ENCODE peak calls at places on chromosomes 7 and 10, in seven cellular contexts. One of them, this sample, is unnamed.

GRCh38 chr7:74280985-74281384 is 8.2 kb upstream of the CLIP2 start:
- DNase-seq in T-cell: no peak
- DNase-seq in RCC 7860: peak
- DNase-seq in Right ventricle myocardium superior: no peak
- DNase-seq in SK-N-DZ: no peak
- DNase-seq in stimulated activated naive B cell treated with anti-CD40 and anti-IgM and Interleukin-4, amounts not matched to agents 10 μg/mL and 1 μg/mL and 100 μg/mL, for 72 hours: no peak
- DNase-seq in mucosa of gallbladder: no peak
- DNase-seq in this sample: no peak

GRCh38 chr7:145957160-145957890 is 159.3 kb upstream of the CNTNAP2 start:
- DNase-seq in T-cell: no peak
- DNase-seq in RCC 7860: no peak
- DNase-seq in Right ventricle myocardium superior: no peak
- DNase-seq in SK-N-DZ: no peak
- DNase-seq in stimulated activated naive B cell treated with anti-CD40 and anti-IgM and Interleukin-4, amounts not matched to agents 10 μg/mL and 1 μg/mL and 100 μg/mL, for 72 hours: no peak
- DNase-seq in mucosa of gallbladder: no peak
- DNase-seq in this sample: no peak

GRCh38 chr7:29987821-29988317 is 1.7 kb downstream of the SCRN1 start:
- DNase-seq in T-cell: no peak
- DNase-seq in RCC 7860: peak
- DNase-seq in Right ventricle myocardium superior: no peak
- DNase-seq in SK-N-DZ: peak
- DNase-seq in stimulated activated naive B cell treated with anti-CD40 and anti-IgM and Interleukin-4, amounts not matched to agents 10 μg/mL and 1 μg/mL and 100 μg/mL, for 72 hours: no peak
- DNase-seq in mucosa of gallbladder: no peak
- DNase-seq in this sample: peak

GRCh38 chr10:114523876-114524275 is 119.6 kb upstream of the AFAP1L2 start:
- DNase-seq in T-cell: no peak
- DNase-seq in RCC 7860: no peak
- DNase-seq in Right ventricle myocardium superior: no peak
- DNase-seq in SK-N-DZ: no peak
- DNase-seq in stimulated activated naive B cell treated with anti-CD40 and anti-IgM and Interleukin-4, amounts not matched to agents 10 μg/mL and 1 μg/mL and 100 μg/mL, for 72 hours: no peak
- DNase-seq in mucosa of gallbladder: no peak
- DNase-seq in this sample: no peak

GRCh38 chr10:122044713-122045112 is 55.8 kb downstream of the TACC2 start:
- DNase-seq in T-cell: no peak
- DNase-seq in RCC 7860: no peak
- DNase-seq in Right ventricle myocardium superior: no peak
- DNase-seq in SK-N-DZ: no peak
- DNase-seq in stimulated activated naive B cell treated with anti-CD40 and anti-IgM and Interleukin-4, amounts not matched to agents 10 μg/mL and 1 μg/mL and 100 μg/mL, for 72 hours: no peak
- DNase-seq in mucosa of gallbladder: peak
- DNase-seq in this sample: no peak

GRCh38 chr7:106384373-106384772 is 99.6 kb upstream of the NAMPT start:
- DNase-seq in T-cell: no peak
- DNase-seq in RCC 7860: no peak
- DNase-seq in Right ventricle myocardium superior: no peak
- DNase-seq in SK-N-DZ: no peak
- DNase-seq in stimulated activated naive B cell treated with anti-CD40 and anti-IgM and Interleukin-4, amounts not matched to agents 10 μg/mL and 1 μg/mL and 100 μg/mL, for 72 hours: no peak
- DNase-seq in mucosa of gallbladder: no peak
- DNase-seq in this sample: no peak

GRCh38 chr7:7251742-7252141 is 69.4 kb downstream of the C1GALT1 start:
- DNase-seq in T-cell: no peak
- DNase-seq in RCC 7860: no peak
- DNase-seq in Right ventricle myocardium superior: no peak
- DNase-seq in SK-N-DZ: no peak
- DNase-seq in stimulated activated naive B cell treated with anti-CD40 and anti-IgM and Interleukin-4, amounts not matched to agents 10 μg/mL and 1 μg/mL and 100 μg/mL, for 72 hours: peak
- DNase-seq in mucosa of gallbladder: no peak
- DNase-seq in this sample: no peak

GRCh38 chr10:101453791-101454718 is 100.1 kb downstream of the BTRC start:
- DNase-seq in T-cell: no peak
- DNase-seq in RCC 7860: no peak
- DNase-seq in Right ventricle myocardium superior: no peak
- DNase-seq in SK-N-DZ: peak
- DNase-seq in stimulated activated naive B cell treated with anti-CD40 and anti-IgM and Interleukin-4, amounts not matched to agents 10 μg/mL and 1 μg/mL and 100 μg/mL, for 72 hours: no peak
- DNase-seq in mucosa of gallbladder: no peak
- DNase-seq in this sample: no peak

GRCh38 chr10:128474571-128474970 is 348.3 kb upstream of the MKI67 start:
- DNase-seq in T-cell: no peak
- DNase-seq in RCC 7860: no peak
- DNase-seq in Right ventricle myocardium superior: no peak
- DNase-seq in SK-N-DZ: no peak
- DNase-seq in stimulated activated naive B cell treated with anti-CD40 and anti-IgM and Interleukin-4, amounts not matched to agents 10 μg/mL and 1 μg/mL and 100 μg/mL, for 72 hours: no peak
- DNase-seq in mucosa of gallbladder: no peak
- DNase-seq in this sample: no peak

GRCh38 chr10:91073301-91073780 is 147.1 kb upstream of the PCGF5 start:
- DNase-seq in T-cell: no peak
- DNase-seq in RCC 7860: no peak
- DNase-seq in Right ventricle myocardium superior: no peak
- DNase-seq in SK-N-DZ: no peak
- DNase-seq in stimulated activated naive B cell treated with anti-CD40 and anti-IgM and Interleukin-4, amounts not matched to agents 10 μg/mL and 1 μg/mL and 100 μg/mL, for 72 hours: no peak
- DNase-seq in mucosa of gallbladder: no peak
- DNase-seq in this sample: no peak

GRCh38 chr10:121662945-121663917 is 65.0 kb upstream of the FGFR2 start:
- DNase-seq in T-cell: no peak
- DNase-seq in RCC 7860: no peak
- DNase-seq in Right ventricle myocardium superior: no peak
- DNase-seq in SK-N-DZ: peak
- DNase-seq in stimulated activated naive B cell treated with anti-CD40 and anti-IgM and Interleukin-4, amounts not matched to agents 10 μg/mL and 1 μg/mL and 100 μg/mL, for 72 hours: no peak
- DNase-seq in mucosa of gallbladder: no peak
- DNase-seq in this sample: peak

GRCh38 chr10:124644771-124645170 is 99.4 kb downstream of the FAM53B start:
- DNase-seq in T-cell: no peak
- DNase-seq in RCC 7860: no peak
- DNase-seq in Right ventricle myocardium superior: peak
- DNase-seq in SK-N-DZ: no peak
- DNase-seq in stimulated activated naive B cell treated with anti-CD40 and anti-IgM and Interleukin-4, amounts not matched to agents 10 μg/mL and 1 μg/mL and 100 μg/mL, for 72 hours: no peak
- DNase-seq in mucosa of gallbladder: no peak
- DNase-seq in this sample: no peak

GRCh38 chr10:129888784-129889616 is 75.1 kb downstream of the EBF3 start:
- DNase-seq in T-cell: no peak
- DNase-seq in RCC 7860: peak
- DNase-seq in Right ventricle myocardium superior: peak
- DNase-seq in SK-N-DZ: peak
- DNase-seq in stimulated activated naive B cell treated with anti-CD40 and anti-IgM and Interleukin-4, amounts not matched to agents 10 μg/mL and 1 μg/mL and 100 μg/mL, for 72 hours: peak
- DNase-seq in mucosa of gallbladder: no peak
- DNase-seq in this sample: peak

GRCh38 chr10:16853201-16853600 is 36.0 kb upstream of the RSU1 start:
- DNase-seq in T-cell: no peak
- DNase-seq in RCC 7860: peak
- DNase-seq in Right ventricle myocardium superior: no peak
- DNase-seq in SK-N-DZ: no peak
- DNase-seq in stimulated activated naive B cell treated with anti-CD40 and anti-IgM and Interleukin-4, amounts not matched to agents 10 μg/mL and 1 μg/mL and 100 μg/mL, for 72 hours: no peak
- DNase-seq in mucosa of gallbladder: no peak
- DNase-seq in this sample: no peak

GRCh38 chr7:80393786-80394185 is 118.1 kb downstream of the GNAT3 start:
- DNase-seq in T-cell: no peak
- DNase-seq in RCC 7860: no peak
- DNase-seq in Right ventricle myocardium superior: no peak
- DNase-seq in SK-N-DZ: no peak
- DNase-seq in stimulated activated naive B cell treated with anti-CD40 and anti-IgM and Interleukin-4, amounts not matched to agents 10 μg/mL and 1 μg/mL and 100 μg/mL, for 72 hours: no peak
- DNase-seq in mucosa of gallbladder: no peak
- DNase-seq in this sample: no peak

GRCh38 chr7:133016629-133017028 is 65.3 kb downstream of the CHCHD3 start:
- DNase-seq in T-cell: no peak
- DNase-seq in RCC 7860: no peak
- DNase-seq in Right ventricle myocardium superior: no peak
- DNase-seq in SK-N-DZ: no peak
- DNase-seq in stimulated activated naive B cell treated with anti-CD40 and anti-IgM and Interleukin-4, amounts not matched to agents 10 μg/mL and 1 μg/mL and 100 μg/mL, for 72 hours: no peak
- DNase-seq in mucosa of gallbladder: no peak
- DNase-seq in this sample: no peak

GRCh38 chr7:87600130-87601124 is at the start of gene ABCB1:
- DNase-seq in T-cell: peak
- DNase-seq in RCC 7860: peak
- DNase-seq in Right ventricle myocardium superior: peak
- DNase-seq in SK-N-DZ: peak
- DNase-seq in stimulated activated naive B cell treated with anti-CD40 and anti-IgM and Interleukin-4, amounts not matched to agents 10 μg/mL and 1 μg/mL and 100 μg/mL, for 72 hours: peak
- DNase-seq in mucosa of gallbladder: peak
- DNase-seq in this sample: no peak

GRCh38 chr7:114087674-114088539 is 169.1 kb upstream of the PPP1R3A start:
- DNase-seq in T-cell: no peak
- DNase-seq in RCC 7860: no peak
- DNase-seq in Right ventricle myocardium superior: peak
- DNase-seq in SK-N-DZ: no peak
- DNase-seq in stimulated activated naive B cell treated with anti-CD40 and anti-IgM and Interleukin-4, amounts not matched to agents 10 μg/mL and 1 μg/mL and 100 μg/mL, for 72 hours: no peak
- DNase-seq in mucosa of gallbladder: no peak
- DNase-seq in this sample: no peak

GRCh38 chr7:99090811-99091582 is 52.9 kb downstream of the SMURF1 start:
- DNase-seq in T-cell: no peak
- DNase-seq in RCC 7860: no peak
- DNase-seq in Right ventricle myocardium superior: no peak
- DNase-seq in SK-N-DZ: no peak
- DNase-seq in stimulated activated naive B cell treated with anti-CD40 and anti-IgM and Interleukin-4, amounts not matched to agents 10 μg/mL and 1 μg/mL and 100 μg/mL, for 72 hours: no peak
- DNase-seq in mucosa of gallbladder: no peak
- DNase-seq in this sample: no peak

This sample was measured in H54.